ENCODE peak calls at places on chromosomes 3 and 15, in eight cellular contexts. One of them, this sample, is unnamed.

GRCh38 chr15:58585668-58586461 is 154.1 kb downstream of the LIPC start:
- DNase-seq in neuronal stem cell: no peak
- DNase-seq in left lung: no peak
- DNase-seq in CD4-positive, alpha-beta memory T cell: no peak
- DNase-seq in fibroblast of lung: no peak
- DNase-seq in sigmoid colon: no peak
- DNase-seq in A549: no peak
- DNase-seq in naive thymus-derived CD4-positive, alpha-beta T cell: no peak
- DNase-seq in this sample: no peak

GRCh38 chr3:31581660-31582059 is 48.9 kb downstream of the STT3B start:
- DNase-seq in fibroblast of lung: no peak
- DNase-seq in naive thymus-derived CD4-positive, alpha-beta T cell: no peak
- DNase-seq in left lung: no peak
- DNase-seq in sigmoid colon: no peak
- DNase-seq in CD4-positive, alpha-beta memory T cell: no peak
- DNase-seq in neuronal stem cell: no peak
- DNase-seq in A549: no peak
- DNase-seq in this sample: no peak

GRCh38 chr15:70258369-70259029 is 160.8 kb upstream of the TLE3 start:
- DNase-seq in left lung: peak; percentile 56
- DNase-seq in sigmoid colon: no peak
- DNase-seq in neuronal stem cell: no peak
- DNase-seq in CD4-positive, alpha-beta memory T cell: peak; percentile 61
- DNase-seq in fibroblast of lung: peak; percentile 43
- DNase-seq in A549: no peak
- DNase-seq in naive thymus-derived CD4-positive, alpha-beta T cell: no peak
- DNase-seq in this sample: no peak

GRCh38 chr3:137191133-137191923 is 233.5 kb downstream of the IL20RB start:
- DNase-seq in A549: no peak
- DNase-seq in naive thymus-derived CD4-positive, alpha-beta T cell: no peak
- DNase-seq in fibroblast of lung: no peak
- DNase-seq in left lung: no peak
- DNase-seq in CD4-positive, alpha-beta memory T cell: no peak
- DNase-seq in neuronal stem cell: no peak
- DNase-seq in sigmoid colon: no peak
- DNase-seq in this sample: no peak

GRCh38 chr15:29018406-29018805 is 132.6 kb downstream of the APBA2 start:
- DNase-seq in neuronal stem cell: no peak
- DNase-seq in left lung: no peak
- DNase-seq in CD4-positive, alpha-beta memory T cell: no peak
- DNase-seq in fibroblast of lung: no peak
- DNase-seq in sigmoid colon: no peak
- DNase-seq in A549: no peak
- DNase-seq in naive thymus-derived CD4-positive, alpha-beta T cell: no peak
- DNase-seq in this sample: no peak

GRCh38 chr3:192930585-192930984 is 12.9 kb upstream of the MB21D2 start:
- DNase-seq in left lung: no peak
- DNase-seq in sigmoid colon: no peak
- DNase-seq in fibroblast of lung: peak; percentile 25
- DNase-seq in A549: no peak
- DNase-seq in neuronal stem cell: no peak
- DNase-seq in naive thymus-derived CD4-positive, alpha-beta T cell: no peak
- DNase-seq in CD4-positive, alpha-beta memory T cell: no peak
- DNase-seq in this sample: no peak

GRCh38 chr15:78070049-78070698 is 7.3 kb downstream of the TBC1D2B start:
- DNase-seq in A549: no peak
- DNase-seq in naive thymus-derived CD4-positive, alpha-beta T cell: no peak
- DNase-seq in neuronal stem cell: no peak
- DNase-seq in CD4-positive, alpha-beta memory T cell: peak; percentile 40
- DNase-seq in fibroblast of lung: no peak
- DNase-seq in sigmoid colon: peak; percentile 65
- DNase-seq in left lung: peak; percentile 65
- DNase-seq in this sample: peak; percentile 60

GRCh38 chr3:136249593-136250225 is 431 bp upstream of the PCCB start:
- DNase-seq in fibroblast of lung: no peak
- DNase-seq in neuronal stem cell: no peak
- DNase-seq in A549: no peak
- DNase-seq in sigmoid colon: no peak
- DNase-seq in left lung: no peak
- DNase-seq in CD4-positive, alpha-beta memory T cell: no peak
- DNase-seq in naive thymus-derived CD4-positive, alpha-beta T cell: no peak
- DNase-seq in this sample: no peak

GRCh38 chr3:52820741-52821140 is 9.7 kb downstream of the ITIH4 start:
- DNase-seq in fibroblast of lung: no peak
- DNase-seq in sigmoid colon: no peak
- DNase-seq in CD4-positive, alpha-beta memory T cell: no peak
- DNase-seq in left lung: no peak
- DNase-seq in naive thymus-derived CD4-positive, alpha-beta T cell: no peak
- DNase-seq in neuronal stem cell: peak; percentile 24
- DNase-seq in A549: peak; percentile 37
- DNase-seq in this sample: no peak

GRCh38 chr3:71536376-71536965 is 47.1 kb downstream of the FOXP1 start:
- DNase-seq in left lung: no peak
- DNase-seq in sigmoid colon: no peak
- DNase-seq in A549: no peak
- DNase-seq in fibroblast of lung: peak; percentile 94
- DNase-seq in neuronal stem cell: no peak
- DNase-seq in naive thymus-derived CD4-positive, alpha-beta T cell: no peak
- DNase-seq in CD4-positive, alpha-beta memory T cell: no peak
- DNase-seq in this sample: no peak

GRCh38 chr3:10224794-10225660 is 23.2 kb upstream of the TATDN2 start:
- DNase-seq in fibroblast of lung: peak; percentile 51
- DNase-seq in CD4-positive, alpha-beta memory T cell: peak; percentile 60
- DNase-seq in A549: peak; percentile 84
- DNase-seq in left lung: peak; percentile 69
- DNase-seq in neuronal stem cell: peak; percentile 35
- DNase-seq in naive thymus-derived CD4-positive, alpha-beta T cell: peak; percentile 25
- DNase-seq in sigmoid colon: peak; percentile 82
- DNase-seq in this sample: peak; percentile 81

GRCh38 chr15:48992545-48992944 is 28.8 kb upstream of the SHC4 start:
- DNase-seq in fibroblast of lung: no peak
- DNase-seq in CD4-positive, alpha-beta memory T cell: no peak
- DNase-seq in naive thymus-derived CD4-positive, alpha-beta T cell: no peak
- DNase-seq in neuronal stem cell: no peak
- DNase-seq in sigmoid colon: no peak
- DNase-seq in left lung: no peak
- DNase-seq in A549: no peak
- DNase-seq in this sample: no peak

GRCh38 chr3:78569820-78570219 is 1198.0 kb downstream of the ROBO1 start:
- DNase-seq in neuronal stem cell: no peak
- DNase-seq in sigmoid colon: no peak
- DNase-seq in naive thymus-derived CD4-positive, alpha-beta T cell: no peak
- DNase-seq in A549: no peak
- DNase-seq in fibroblast of lung: no peak
- DNase-seq in left lung: no peak
- DNase-seq in CD4-positive, alpha-beta memory T cell: no peak
- DNase-seq in this sample: no peak

GRCh38 chr3:192219926-192220325 is 507.4 kb downstream of the FGF12 start:
- DNase-seq in sigmoid colon: no peak
- DNase-seq in fibroblast of lung: no peak
- DNase-seq in naive thymus-derived CD4-positive, alpha-beta T cell: no peak
- DNase-seq in left lung: no peak
- DNase-seq in neuronal stem cell: no peak
- DNase-seq in CD4-positive, alpha-beta memory T cell: no peak
- DNase-seq in A549: no peak
- DNase-seq in this sample: no peak

GRCh38 chr3:15629860-15630597 is 28.5 kb downstream of the BTD start:
- DNase-seq in naive thymus-derived CD4-positive, alpha-beta T cell: no peak
- DNase-seq in left lung: peak; percentile 48
- DNase-seq in A549: peak; percentile 86
- DNase-seq in neuronal stem cell: peak; percentile 40
- DNase-seq in sigmoid colon: peak; percentile 85
- DNase-seq in CD4-positive, alpha-beta memory T cell: peak; percentile 78
- DNase-seq in fibroblast of lung: peak; percentile 77
- DNase-seq in this sample: no peak

GRCh38 chr3:40099875-40100274 is 209.6 kb upstream of the EIF1B start:
- DNase-seq in A549: no peak
- DNase-seq in neuronal stem cell: no peak
- DNase-seq in CD4-positive, alpha-beta memory T cell: no peak
- DNase-seq in left lung: no peak
- DNase-seq in naive thymus-derived CD4-positive, alpha-beta T cell: no peak
- DNase-seq in fibroblast of lung: no peak
- DNase-seq in sigmoid colon: no peak
- DNase-seq in this sample: no peak

GRCh38 chr3:104787306-104787705 is 579.4 kb upstream of the ALCAM start:
- DNase-seq in naive thymus-derived CD4-positive, alpha-beta T cell: no peak
- DNase-seq in left lung: no peak
- DNase-seq in A549: no peak
- DNase-seq in sigmoid colon: no peak
- DNase-seq in neuronal stem cell: no peak
- DNase-seq in fibroblast of lung: no peak
- DNase-seq in CD4-positive, alpha-beta memory T cell: no peak
- DNase-seq in this sample: no peak

GRCh38 chr15:55823699-55824098 is 80.7 kb upstream of the PRTG start:
- DNase-seq in left lung: no peak
- DNase-seq in naive thymus-derived CD4-positive, alpha-beta T cell: no peak
- DNase-seq in fibroblast of lung: no peak
- DNase-seq in sigmoid colon: no peak
- DNase-seq in CD4-positive, alpha-beta memory T cell: no peak
- DNase-seq in neuronal stem cell: no peak
- DNase-seq in A549: no peak
- DNase-seq in this sample: no peak

GRCh38 chr15:55820043-55820442 is 77.1 kb upstream of the PRTG start:
- DNase-seq in left lung: no peak
- DNase-seq in naive thymus-derived CD4-positive, alpha-beta T cell: no peak
- DNase-seq in A549: no peak
- DNase-seq in CD4-positive, alpha-beta memory T cell: no peak
- DNase-seq in sigmoid colon: no peak
- DNase-seq in fibroblast of lung: no peak
- DNase-seq in neuronal stem cell: no peak
- DNase-seq in this sample: no peak

GRCh38 chr15:55824857-55825613 is 82.1 kb upstream of the PRTG start:
- DNase-seq in A549: peak; percentile 25
- DNase-seq in neuronal stem cell: no peak
- DNase-seq in left lung: no peak
- DNase-seq in fibroblast of lung: no peak
- DNase-seq in sigmoid colon: no peak
- DNase-seq in CD4-positive, alpha-beta memory T cell: no peak
- DNase-seq in naive thymus-derived CD4-positive, alpha-beta T cell: no peak
- DNase-seq in this sample: no peak

GRCh38 chr15:55819397-55820034 is 76.6 kb upstream of the PRTG start:
- DNase-seq in sigmoid colon: no peak
- DNase-seq in A549: no peak
- DNase-seq in naive thymus-derived CD4-positive, alpha-beta T cell: no peak
- DNase-seq in CD4-positive, alpha-beta memory T cell: no peak
- DNase-seq in left lung: no peak
- DNase-seq in neuronal stem cell: no peak
- DNase-seq in fibroblast of lung: no peak
- DNase-seq in this sample: no peak

GRCh38 chr15:55823191-55823670 is 80.3 kb upstream of the PRTG start:
- DNase-seq in fibroblast of lung: peak; percentile 95
- DNase-seq in neuronal stem cell: no peak
- DNase-seq in CD4-positive, alpha-beta memory T cell: no peak
- DNase-seq in left lung: no peak
- DNase-seq in sigmoid colon: no peak
- DNase-seq in A549: no peak
- DNase-seq in naive thymus-derived CD4-positive, alpha-beta T cell: no peak
- DNase-seq in this sample: no peak
- H3K27ac ChIP-seq in fibroblast of lung: no peak overlapping the region
- H3K27ac ChIP-seq in neuronal stem cell: no peak overlapping the region
- H3K27ac ChIP-seq in CD4-positive, alpha-beta memory T cell: no peak overlapping the region
- H3K27ac ChIP-seq in left lung: no peak overlapping the region
- H3K27ac ChIP-seq in sigmoid colon: peak overlapping the region; percentile 54
- H3K27ac ChIP-seq in A549: no peak overlapping the region
- H3K27ac ChIP-seq in naive thymus-derived CD4-positive, alpha-beta T cell: no peak overlapping the region
- H3K27ac ChIP-seq in this sample: no peak overlapping the region

GRCh38 chr3:48680811-48681540 is 4.7 kb downstream of the NCKIPSD start:
- DNase-seq in sigmoid colon: no peak
- DNase-seq in CD4-positive, alpha-beta memory T cell: no peak
- DNase-seq in neuronal stem cell: no peak
- DNase-seq in left lung: no peak
- DNase-seq in naive thymus-derived CD4-positive, alpha-beta T cell: no peak
- DNase-seq in A549: no peak
- DNase-seq in fibroblast of lung: no peak
- DNase-seq in this sample: no peak
- H3K27ac ChIP-seq in sigmoid colon: no peak overlapping the region
- H3K27ac ChIP-seq in CD4-positive, alpha-beta memory T cell: no peak overlapping the region
- H3K27ac ChIP-seq in neuronal stem cell: no peak overlapping the region
- H3K27ac ChIP-seq in left lung: no peak overlapping the region
- H3K27ac ChIP-seq in naive thymus-derived CD4-positive, alpha-beta T cell: no peak overlapping the region
- H3K27ac ChIP-seq in A549: peak overlapping the region; percentile 59
- H3K27ac ChIP-seq in fibroblast of lung: no peak overlapping the region
- H3K27ac ChIP-seq in this sample: no peak overlapping the region

GRCh38 chr15:65097651-65098263 is 17.2 kb downstream of the UBAP1L start:
- DNase-seq in CD4-positive, alpha-beta memory T cell: no peak
- DNase-seq in sigmoid colon: no peak
- DNase-seq in A549: no peak
- DNase-seq in left lung: no peak
- DNase-seq in neuronal stem cell: no peak
- DNase-seq in fibroblast of lung: no peak
- DNase-seq in naive thymus-derived CD4-positive, alpha-beta T cell: no peak
- DNase-seq in this sample: peak; percentile 53

GRCh38 chr15:65095011-65095746 is 18.6 kb downstream of the KBTBD13 start:
- DNase-seq in fibroblast of lung: no peak
- DNase-seq in A549: no peak
- DNase-seq in left lung: no peak
- DNase-seq in CD4-positive, alpha-beta memory T cell: no peak
- DNase-seq in naive thymus-derived CD4-positive, alpha-beta T cell: no peak
- DNase-seq in sigmoid colon: peak; percentile 87
- DNase-seq in neuronal stem cell: no peak
- DNase-seq in this sample: peak; percentile 37

GRCh38 chr15:65094294-65094995 is 17.9 kb downstream of the KBTBD13 start:
- DNase-seq in fibroblast of lung: no peak
- DNase-seq in A549: no peak
- DNase-seq in neuronal stem cell: no peak
- DNase-seq in CD4-positive, alpha-beta memory T cell: no peak
- DNase-seq in naive thymus-derived CD4-positive, alpha-beta T cell: no peak
- DNase-seq in sigmoid colon: peak; percentile 92
- DNase-seq in left lung: no peak
- DNase-seq in this sample: no peak

GRCh38 chr15:65095747-65096104 is 19.2 kb downstream of the KBTBD13 start:
- DNase-seq in CD4-positive, alpha-beta memory T cell: no peak
- DNase-seq in A549: no peak
- DNase-seq in neuronal stem cell: no peak
- DNase-seq in fibroblast of lung: no peak
- DNase-seq in sigmoid colon: peak; percentile 69
- DNase-seq in left lung: no peak
- DNase-seq in naive thymus-derived CD4-positive, alpha-beta T cell: no peak
- DNase-seq in this sample: peak; percentile 26

GRCh38 chr15:65096481-65097385 is 18.3 kb downstream of the UBAP1L start:
- DNase-seq in fibroblast of lung: no peak
- DNase-seq in naive thymus-derived CD4-positive, alpha-beta T cell: no peak
- DNase-seq in left lung: no peak
- DNase-seq in sigmoid colon: no peak
- DNase-seq in A549: no peak
- DNase-seq in CD4-positive, alpha-beta memory T cell: no peak
- DNase-seq in neuronal stem cell: no peak
- DNase-seq in this sample: peak; percentile 66
- H3K27ac ChIP-seq in fibroblast of lung: no peak overlapping the region
- H3K27ac ChIP-seq in naive thymus-derived CD4-positive, alpha-beta T cell: no peak overlapping the region
- H3K27ac ChIP-seq in left lung: no peak overlapping the region
- H3K27ac ChIP-seq in sigmoid colon: peak overlapping the region; percentile 95
- H3K27ac ChIP-seq in A549: no peak overlapping the region
- H3K27ac ChIP-seq in CD4-positive, alpha-beta memory T cell: no peak overlapping the region
- H3K27ac ChIP-seq in neuronal stem cell: no peak overlapping the region
- H3K27ac ChIP-seq in this sample: no peak overlapping the region

DNA sequence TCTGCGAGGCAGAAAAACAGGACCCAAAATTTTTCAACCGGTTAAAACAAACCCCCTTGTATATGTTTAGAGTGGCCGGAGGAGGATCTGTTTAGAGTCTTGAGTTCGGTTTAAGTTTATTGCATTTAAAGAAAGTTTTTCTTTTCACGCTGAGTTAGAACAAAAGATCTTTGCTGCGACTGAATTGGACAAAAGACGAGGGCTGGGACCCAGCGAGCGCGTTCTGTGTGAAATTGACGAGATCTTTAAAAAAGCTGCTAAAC is 9.8 kb downstream of the NR2F2 start:
- DNase-seq in CD4-positive, alpha-beta memory T cell: no peak
- DNase-seq in fibroblast of lung: no peak
- DNase-seq in sigmoid colon: no peak
- DNase-seq in left lung: no peak
- DNase-seq in A549: no peak
- DNase-seq in neuronal stem cell: no peak
- DNase-seq in naive thymus-derived CD4-positive, alpha-beta T cell: no peak
- DNase-seq in this sample: no peak
- H3K27ac ChIP-seq in CD4-positive, alpha-beta memory T cell: no peak overlapping the region
- H3K27ac ChIP-seq in fibroblast of lung: peak overlapping the region; percentile 95
- H3K27ac ChIP-seq in sigmoid colon: peak overlapping the region; percentile 97
- H3K27ac ChIP-seq in left lung: peak overlapping the region; percentile 88
- H3K27ac ChIP-seq in A549: peak overlapping the region; percentile 98
- H3K27ac ChIP-seq in neuronal stem cell: peak overlapping the region; percentile 96
- H3K27ac ChIP-seq in naive thymus-derived CD4-positive, alpha-beta T cell: no peak overlapping the region
- H3K27ac ChIP-seq in this sample: peak overlapping the region; percentile 90

This sample was measured in suprapubic skin.